ENCODE peak calls at places on chromosomes 2 and 18, in six cellular contexts. W is ovary; G is body of pancreas; B is naive thymus-derived CD8-positive, alpha-beta T cell; O is SW 1271; Q is neural progenitor cell. Y is an unnamed sample.

GRCh38 chr2:176565641-176566323 is 296.5 kb downstream of the MTX2 start:
- DNase-seq in W (no peak), G (peak), B (no peak), O (no peak), Q (no peak), Y (peak)

GRCh38 chr18:79555885-79556284 is 123.7 kb upstream of the CTDP1 start:
- DNase-seq in W (peak), G (no peak), B (no peak), O (no peak), Q (no peak), Y (no peak)

GRCh38 chr2:178197791-178198190 is 3.5 kb downstream of the OSBPL6 start:
- DNase-seq in W (no peak), G (no peak), B (no peak), O (no peak), Q (no peak), Y (no peak)

GRCh38 chr2:107988108-107988507 is 1.8 kb downstream of the SLC5A7 start:
- DNase-seq in W (no peak), G (no peak), B (no peak), O (no peak), Q (no peak), Y (no peak)

GRCh38 chr2:26245810-26246209 is 1.1 kb downstream of the HADHB start:
- DNase-seq in W (no peak), G (no peak), B (no peak), O (no peak), Q (no peak), Y (peak)

GRCh38 chr18:77822552-77823138 is 573.0 kb downstream of the GALR1 start:
- DNase-seq in W (no peak), G (no peak), B (no peak), O (no peak), Q (no peak), Y (no peak)

GRCh38 chr2:24147364-24147763 is 24.1 kb downstream of the FAM228B start:
- DNase-seq in W (no peak), G (no peak), B (no peak), O (no peak), Q (no peak), Y (no peak)

GRCh38 chr2:20632446-20632990 is 18.4 kb downstream of the HS1BP3 start:
- DNase-seq in W (no peak), G (no peak), B (no peak), O (no peak), Q (no peak), Y (no peak)

GRCh38 chr2:239949079-239949478 is 76.1 kb downstream of the NDUFA10 start:
- DNase-seq in W (no peak), G (no peak), B (no peak), O (no peak), Q (no peak), Y (no peak)

GRCh38 chr2:37654419-37654818 is 17.0 kb downstream of the CDC42EP3 start:
- DNase-seq in W (no peak), G (no peak), B (no peak), O (peak), Q (peak), Y (no peak)

GRCh38 chr2:232982926-232983668 is 30.0 kb downstream of the NGEF start:
- DNase-seq in W (no peak), G (no peak), B (no peak), O (no peak), Q (peak), Y (no peak)

GRCh38 chr2:97999536-97999935 is 3.8 kb upstream of the TMEM131 start:
- DNase-seq in W (no peak), G (no peak), B (no peak), O (no peak), Q (no peak), Y (no peak)

GRCh38 chr2:241672243-241673188 is 14.1 kb downstream of the DTYMK start:
- DNase-seq in W (no peak), G (no peak), B (no peak), O (no peak), Q (no peak), Y (no peak)

GRCh38 chr18:70457223-70457622 is 168.4 kb downstream of the SOCS6 start:
- DNase-seq in W (no peak), G (no peak), B (no peak), O (no peak), Q (no peak), Y (no peak)

GRCh38 chr2:239267411-239267941 is 133.3 kb downstream of the HDAC4 start:
- DNase-seq in W (peak), G (peak), B (peak), O (no peak), Q (peak), Y (peak)

GRCh38 chr2:172704072-172704936 is 31.3 kb upstream of the RAPGEF4 start:
- DNase-seq in W (no peak), G (no peak), B (no peak), O (no peak), Q (peak), Y (peak)

Y was measured in HCEC 1CT.